ENCODE peak calls at places on chromosomes 3 and 15, in four cellular contexts. X, I, U and Q are unnamed samples.

GRCh38 chr15:31214864-31215489 is 111.7 kb upstream of the KLF13 start:
- DNase-seq in X (peak; percentile 86), I (no peak), U (peak; percentile 98), Q (no peak)

GRCh38 chr3:140384028-140384771 is 293.7 kb upstream of the TRIM42 start:
- DNase-seq in U (no peak), X (peak; percentile 67), I (no peak), Q (no peak)

GRCh38 chr3:149080699-149081091 is 5.6 kb downstream of the HLTF start:
- DNase-seq in I (no peak), U (peak; percentile 70), X (no peak), Q (no peak)

GRCh38 chr15:53522878-53523455 is 236.5 kb downstream of the WDR72 start:
- DNase-seq in U (peak; percentile 1), I (no peak), X (no peak), Q (no peak)

GRCh38 chr3:28301607-28302158 is 46.8 kb upstream of the ZCWPW2 start:
- DNase-seq in X (no peak), I (no peak), U (peak; percentile 66), Q (no peak)

GRCh38 chr3:55476515-55476914 is 10.6 kb downstream of the WNT5A start:
- DNase-seq in X (no peak), I (no peak), U (peak; percentile 69), Q (no peak)

GRCh38 chr3:45984331-45985312 is 11.0 kb downstream of the FYCO1 start:
- DNase-seq in U (no peak), I (peak; percentile 90), X (no peak), Q (no peak)

GRCh38 chr3:18559323-18559972 is 134.3 kb upstream of the SATB1 start:
- DNase-seq in I (no peak), U (peak; percentile 72), X (no peak), Q (peak; percentile 7)

GRCh38 chr3:33658971-33659848 is 58.8 kb downstream of the CLASP2 start:
- DNase-seq in I (no peak), X (peak; percentile 83), U (peak; percentile 53), Q (peak; percentile 58)

GRCh38 chr3:65560133-65560532 is 478.6 kb downstream of the MAGI1 start:
- DNase-seq in U (no peak), I (no peak), X (no peak), Q (no peak)

GRCh38 chr15:39573844-39574243 is 7.0 kb upstream of the THBS1 start:
- DNase-seq in I (no peak), X (no peak), U (no peak), Q (no peak)

GRCh38 chr3:182807056-182807455 is 13.8 kb downstream of the ATP11B start:
- DNase-seq in I (no peak), X (no peak), U (no peak), Q (no peak)

GRCh38 chr3:63912768-63913588 is 795 bp upstream of the SCAANT1 start:
- DNase-seq in U (peak; percentile 46), I (no peak), X (peak; percentile 88), Q (peak; percentile 53)

GRCh38 chr15:91956026-91956723 is 102.7 kb downstream of the SLCO3A1 start:
- DNase-seq in X (no peak), U (peak; percentile 82), I (peak; percentile 34), Q (no peak)

GRCh38 chr3:114519415-114519814 is 225.6 kb downstream of the TIGIT start:
- DNase-seq in U (peak; percentile 35), X (no peak), I (peak; percentile 51), Q (no peak)

GRCh38 chr3:34807611-34808010 is 831.7 kb upstream of the ARPP21 start:
- DNase-seq in U (no peak), X (no peak), I (no peak), Q (no peak)

GRCh38 chr3:123026551-123027291 is 842 bp downstream of the SEMA5B start:
- DNase-seq in I (no peak), U (no peak), X (peak; percentile 65), Q (peak; percentile 61)

GRCh38 chr3:37228734-37229133 is 54.4 kb upstream of the LRRFIP2 start:
- DNase-seq in X (no peak), I (no peak), U (no peak), Q (no peak)

GRCh38 chr3:160409812-160410610 is 10.6 kb downstream of the SMC4 start:
- DNase-seq in I (no peak), X (no peak), U (no peak), Q (no peak)

GRCh38 chr15:99443056-99443756 is 122.6 kb upstream of the MEF2A start:
- DNase-seq in U (no peak), X (no peak), I (no peak), Q (peak; percentile 8)

GRCh38 chr15:66805207-66805975 is 103.4 kb downstream of the SMAD6 start:
- DNase-seq in X (no peak), I (no peak), U (no peak), Q (no peak)

GRCh38 chr3:23712656-23713559 is 92.8 kb upstream of the UBE2E1 start:
- DNase-seq in I (peak; percentile 69), U (peak; percentile 77), X (no peak), Q (no peak)

GRCh38 chr15:52290329-52290728 is 5.3 kb downstream of the MYO5C start:
- DNase-seq in X (no peak), U (no peak), I (no peak), Q (no peak)

GRCh38 chr3:169122407-169122806 is 541.1 kb downstream of the MECOM start:
- DNase-seq in U (no peak), I (no peak), X (no peak), Q (no peak)

GRCh38 chr3:120462409-120462959 is 11.7 kb upstream of the FSTL1 start:
- DNase-seq in U (no peak), I (no peak), X (no peak), Q (no peak)

GRCh38 chr3:63976166-63976861 is 47.0 kb downstream of the PSMD6 start:
- DNase-seq in I (peak; percentile 83), X (no peak), U (peak; percentile 94), Q (no peak)

GRCh38 chr3:106208979-106209378 is 340.2 kb upstream of the CBLB start:
- DNase-seq in X (no peak), I (no peak), U (peak; percentile 35), Q (no peak)

GRCh38 chr3:127417709-127418559 is 130.1 kb upstream of the PRR20G start:
- DNase-seq in I (no peak), U (no peak), X (no peak), Q (no peak)

GRCh38 chr3:179929091-179929529 is 107.6 kb downstream of the PEX5L start:
- DNase-seq in X (no peak), U (peak; percentile 71), I (peak; percentile 37), Q (peak; percentile 34)

GRCh38 chr15:63983071-63983711 is 63.1 kb downstream of the DAPK2 start:
- DNase-seq in X (no peak), I (no peak), U (no peak), Q (peak; percentile 54)

GRCh38 chr3:13708871-13709595 is 160.1 kb downstream of the FBLN2 start:
- DNase-seq in U (no peak), I (no peak), X (no peak), Q (no peak)

GRCh38 chr3:178117641-178118040 is 418.6 kb upstream of the KCNMB2 start:
- DNase-seq in U (peak; percentile 3), I (no peak), X (no peak), Q (no peak)

GRCh38 chr3:65576942-65577341 is 461.8 kb downstream of the MAGI1 start:
- DNase-seq in X (no peak), I (no peak), U (no peak), Q (no peak)

GRCh38 chr3:128579927-128580326 is 70.7 kb downstream of the RPN1 start:
- DNase-seq in I (no peak), X (no peak), U (no peak), Q (no peak)

GRCh38 chr15:89106200-89106599 is 17.9 kb downstream of the ABHD2 start:
- DNase-seq in U (no peak), X (peak; percentile 62), I (no peak), Q (no peak)

DNA sequence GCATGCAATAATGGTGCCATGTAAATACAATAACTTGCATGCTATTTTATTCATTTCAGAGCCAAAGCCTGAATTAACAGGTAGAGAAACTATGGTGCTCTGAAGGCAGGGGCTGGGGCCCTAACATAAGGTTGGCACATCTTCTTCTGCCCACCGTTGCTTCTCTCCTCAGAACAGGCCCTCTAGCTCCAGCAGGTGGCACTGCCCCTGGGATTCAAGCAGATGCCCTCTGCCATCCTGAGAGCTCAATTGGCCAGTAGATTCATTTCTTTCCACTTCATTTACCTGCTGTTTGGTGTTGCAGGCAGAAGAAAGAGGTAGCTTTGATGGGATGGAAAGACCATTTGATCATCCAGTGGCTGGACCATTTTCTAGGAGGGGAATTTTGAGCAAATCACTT is 130.5 kb downstream of the FOXB1 start:
- DNase-seq in X (no peak), U (peak; percentile 24), I (no peak), Q (no peak)
- TF ChIP-seq CTCF in X (no peak), U (peak; percentile 41), I (peak; percentile 13), Q (no peak)

GRCh38 chr3:134371542-134372324 is 2.5 kb downstream of the AMOTL2 start:
- DNase-seq in U (no peak), I (no peak), X (no peak), Q (no peak)
- TF ChIP-seq CTCF in U (no peak), I (no peak), X (no peak), Q (no peak)

GRCh38 chr3:25831578-25831977 is 41.7 kb downstream of the OXSM start:
- DNase-seq in U (peak; percentile 29), I (no peak), X (no peak), Q (no peak)
- TF ChIP-seq CTCF in U (no peak), I (peak; percentile 50), X (no peak), Q (peak; percentile 37)

DNA sequence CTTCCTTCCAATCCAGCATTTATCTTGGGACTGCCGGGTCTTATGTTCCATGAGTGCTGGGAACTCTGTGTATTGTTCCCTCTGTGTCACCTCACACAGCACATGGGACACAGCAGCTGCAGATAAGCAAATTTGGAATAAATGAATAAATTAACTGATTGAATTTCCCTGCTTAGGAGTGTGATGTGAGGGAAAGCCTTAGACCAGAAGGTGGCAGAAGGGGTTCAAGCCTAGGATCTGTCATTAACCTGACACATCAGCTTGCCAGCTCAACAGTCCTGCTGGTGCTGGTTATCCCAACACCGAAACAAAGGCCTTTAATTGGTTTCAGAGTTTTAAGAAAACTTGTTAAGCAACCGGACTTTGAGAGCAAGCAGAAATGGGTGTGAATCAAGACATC is 114.4 kb downstream of the OXSM start:
- DNase-seq in X (no peak), U (peak; percentile 24), I (no peak), Q (no peak)
- TF ChIP-seq CTCF in X (peak; percentile 8), U (no peak), I (no peak), Q (no peak)

GRCh38 chr3:15527031-15527459 is 5.5 kb upstream of the COLQ start:
- DNase-seq in U (no peak), X (no peak), I (no peak), Q (no peak)
- TF ChIP-seq CTCF in U (no peak), X (no peak), I (peak; percentile 14), Q (no peak)

GRCh38 chr3:5036858-5037257 is 57.6 kb downstream of the BHLHE40 start:
- DNase-seq in X (no peak), U (no peak), I (no peak), Q (no peak)

GRCh38 chr3:5037828-5038227 is 58.6 kb downstream of the BHLHE40 start:
- DNase-seq in I (no peak), X (no peak), U (no peak), Q (no peak)

GRCh38 chr3:5038243-5038642 is 59.0 kb downstream of the BHLHE40 start:
- DNase-seq in U (no peak), X (no peak), I (no peak), Q (no peak)

GRCh38 chr3:5039585-5039984 is 60.3 kb downstream of the BHLHE40 start:
- DNase-seq in I (no peak), X (no peak), U (no peak), Q (no peak)

GRCh38 chr3:5041315-5041714 is 62.1 kb downstream of the BHLHE40 start:
- DNase-seq in I (no peak), U (no peak), X (no peak), Q (no peak)
- TF ChIP-seq CTCF in I (no peak), U (no peak), X (no peak), Q (no peak)

GRCh38 chr15:78299302-78300102 is at the start of gene SKIC8:
- DNase-seq in U (peak; percentile 95), X (peak; percentile 94), I (peak; percentile 73), Q (peak; percentile 97)
- TF ChIP-seq CTCF in U (no peak), X (no peak), I (no peak), Q (no peak)